ENCODE peak calls at places on chromosomes 4 and X, in seven cellular contexts. One of them, this sample, is unnamed.

GRCh38 chrX:42803320-42803719 is 25.4 kb upstream of the PPP1R2C start:
- DNase-seq in pancreas: no peak
- DNase-seq in fibroblast of mammary gland: peak; percentile 47
- DNase-seq in progenitor cell of endocrine pancreas: no peak
- DNase-seq in SJSA1: no peak
- DNase-seq in right lobe of liver: no peak
- DNase-seq in KG1: no peak
- DNase-seq in this sample: no peak

GRCh38 chr4:66489783-66490452 is 819.6 kb upstream of the EPHA5 start:
- DNase-seq in pancreas: no peak
- DNase-seq in fibroblast of mammary gland: peak; percentile 7
- DNase-seq in progenitor cell of endocrine pancreas: no peak
- DNase-seq in SJSA1: peak; percentile 69
- DNase-seq in right lobe of liver: no peak
- DNase-seq in KG1: no peak
- DNase-seq in this sample: peak; percentile 44

GRCh38 chr4:82371398-82371972 is 2.3 kb downstream of the HNRNPD start:
- DNase-seq in pancreas: no peak
- DNase-seq in fibroblast of mammary gland: no peak
- DNase-seq in progenitor cell of endocrine pancreas: no peak
- DNase-seq in SJSA1: peak; percentile 13
- DNase-seq in right lobe of liver: no peak
- DNase-seq in KG1: no peak
- DNase-seq in this sample: no peak

GRCh38 chr4:114087596-114088230 is 108.3 kb upstream of the ARSJ start:
- DNase-seq in pancreas: no peak
- DNase-seq in fibroblast of mammary gland: peak; percentile 76
- DNase-seq in progenitor cell of endocrine pancreas: no peak
- DNase-seq in SJSA1: peak; percentile 62
- DNase-seq in right lobe of liver: no peak
- DNase-seq in KG1: no peak
- DNase-seq in this sample: peak; percentile 67

GRCh38 chr4:123643691-123644090 is 247.1 kb downstream of the SPRY1 start:
- DNase-seq in pancreas: no peak
- DNase-seq in fibroblast of mammary gland: no peak
- DNase-seq in progenitor cell of endocrine pancreas: no peak
- DNase-seq in SJSA1: no peak
- DNase-seq in right lobe of liver: no peak
- DNase-seq in KG1: no peak
- DNase-seq in this sample: no peak

GRCh38 chrX:129825746-129826505 is 17.8 kb downstream of the ZDHHC9 start:
- DNase-seq in pancreas: no peak
- DNase-seq in fibroblast of mammary gland: no peak
- DNase-seq in progenitor cell of endocrine pancreas: no peak
- DNase-seq in SJSA1: no peak
- DNase-seq in right lobe of liver: peak; percentile 60
- DNase-seq in KG1: no peak
- DNase-seq in this sample: no peak

GRCh38 chrX:18624599-18624998 is 47.3 kb downstream of the RS1 start:
- DNase-seq in pancreas: no peak
- DNase-seq in fibroblast of mammary gland: no peak
- DNase-seq in progenitor cell of endocrine pancreas: no peak
- DNase-seq in SJSA1: no peak
- DNase-seq in right lobe of liver: no peak
- DNase-seq in KG1: no peak
- DNase-seq in this sample: no peak

GRCh38 chr4:85149656-85150055 is 183.2 kb upstream of the WDFY3 start:
- DNase-seq in pancreas: no peak
- DNase-seq in fibroblast of mammary gland: peak; percentile 88
- DNase-seq in progenitor cell of endocrine pancreas: no peak
- DNase-seq in SJSA1: no peak
- DNase-seq in right lobe of liver: no peak
- DNase-seq in KG1: no peak
- DNase-seq in this sample: peak; percentile 67

GRCh38 chr4:55819634-55820033 is at the start of gene EXOC1L:
- DNase-seq in pancreas: no peak
- DNase-seq in fibroblast of mammary gland: peak; percentile 10
- DNase-seq in progenitor cell of endocrine pancreas: peak; percentile 17
- DNase-seq in SJSA1: peak; percentile 7
- DNase-seq in right lobe of liver: no peak
- DNase-seq in KG1: no peak
- DNase-seq in this sample: no peak

GRCh38 chr4:78960926-78961325 is 21.7 kb upstream of the PAQR3 start:
- DNase-seq in pancreas: no peak
- DNase-seq in fibroblast of mammary gland: no peak
- DNase-seq in progenitor cell of endocrine pancreas: no peak
- DNase-seq in SJSA1: peak; percentile 58
- DNase-seq in right lobe of liver: no peak
- DNase-seq in KG1: no peak
- DNase-seq in this sample: no peak

GRCh38 chr4:22129454-22130075 is 181.0 kb upstream of the KCNIP4 start:
- DNase-seq in pancreas: no peak
- DNase-seq in fibroblast of mammary gland: peak; percentile 65
- DNase-seq in progenitor cell of endocrine pancreas: no peak
- DNase-seq in SJSA1: peak; percentile 0
- DNase-seq in right lobe of liver: no peak
- DNase-seq in KG1: no peak
- DNase-seq in this sample: peak; percentile 31

GRCh38 chrX:431492-432132 is 44.9 kb upstream of the PPP2R3B start:
- DNase-seq in pancreas: no peak
- DNase-seq in fibroblast of mammary gland: no peak
- DNase-seq in progenitor cell of endocrine pancreas: no peak
- DNase-seq in SJSA1: no peak
- DNase-seq in right lobe of liver: no peak
- DNase-seq in KG1: no peak
- DNase-seq in this sample: no peak

GRCh38 chrX:153642313-153642654 is 4.7 kb upstream of the DUSP9 start:
- DNase-seq in pancreas: peak; percentile 7
- DNase-seq in fibroblast of mammary gland: no peak
- DNase-seq in progenitor cell of endocrine pancreas: no peak
- DNase-seq in SJSA1: no peak
- DNase-seq in right lobe of liver: no peak
- DNase-seq in KG1: no peak
- DNase-seq in this sample: no peak

GRCh38 chr4:8296491-8296890 is 26.9 kb downstream of the HTRA3 start:
- DNase-seq in pancreas: no peak
- DNase-seq in fibroblast of mammary gland: no peak
- DNase-seq in progenitor cell of endocrine pancreas: no peak
- DNase-seq in SJSA1: no peak
- DNase-seq in right lobe of liver: peak; percentile 29
- DNase-seq in KG1: no peak
- DNase-seq in this sample: no peak

GRCh38 chrX:153416781-153417180 is 5.5 kb downstream of the ZFP92 start:
- DNase-seq in pancreas: no peak
- DNase-seq in fibroblast of mammary gland: peak; percentile 9
- DNase-seq in progenitor cell of endocrine pancreas: no peak
- DNase-seq in SJSA1: no peak
- DNase-seq in right lobe of liver: no peak
- DNase-seq in KG1: no peak
- DNase-seq in this sample: no peak

GRCh38 chr4:4408576-4409335 is 21.9 kb downstream of the NSG1 start:
- DNase-seq in pancreas: no peak
- DNase-seq in fibroblast of mammary gland: no peak
- DNase-seq in progenitor cell of endocrine pancreas: no peak
- DNase-seq in SJSA1: no peak
- DNase-seq in right lobe of liver: no peak
- DNase-seq in KG1: no peak
- DNase-seq in this sample: no peak

GRCh38 chrX:267771-268261 is 13.4 kb upstream of the PLCXD1 start:
- DNase-seq in pancreas: peak; percentile 8
- DNase-seq in fibroblast of mammary gland: no peak
- DNase-seq in progenitor cell of endocrine pancreas: no peak
- DNase-seq in SJSA1: no peak
- DNase-seq in right lobe of liver: peak; percentile 48
- DNase-seq in KG1: no peak
- DNase-seq in this sample: no peak

GRCh38 chr4:110900206-110900769 is 277.4 kb upstream of the PITX2 start:
- DNase-seq in pancreas: no peak
- DNase-seq in fibroblast of mammary gland: no peak
- DNase-seq in progenitor cell of endocrine pancreas: no peak
- DNase-seq in SJSA1: peak; percentile 28
- DNase-seq in right lobe of liver: no peak
- DNase-seq in KG1: no peak
- DNase-seq in this sample: no peak

GRCh38 chr4:3399277-3400194 is 42.2 kb upstream of the HGFAC start:
- DNase-seq in pancreas: no peak
- DNase-seq in fibroblast of mammary gland: peak; percentile 45
- DNase-seq in progenitor cell of endocrine pancreas: no peak
- DNase-seq in SJSA1: peak; percentile 67
- DNase-seq in right lobe of liver: peak; percentile 72
- DNase-seq in KG1: no peak
- DNase-seq in this sample: no peak

GRCh38 chr4:1012031-1012739 is 759 bp downstream of the FGFRL1 start:
- DNase-seq in pancreas: peak; percentile 67
- DNase-seq in fibroblast of mammary gland: no peak
- DNase-seq in progenitor cell of endocrine pancreas: no peak
- DNase-seq in SJSA1: no peak
- DNase-seq in right lobe of liver: peak; percentile 83
- DNase-seq in KG1: no peak
- DNase-seq in this sample: no peak

GRCh38 chr4:2898001-2898400 is 54.4 kb downstream of the ADD1 start:
- DNase-seq in pancreas: no peak
- DNase-seq in fibroblast of mammary gland: no peak
- DNase-seq in progenitor cell of endocrine pancreas: no peak
- DNase-seq in SJSA1: no peak
- DNase-seq in right lobe of liver: no peak
- DNase-seq in KG1: no peak
- DNase-seq in this sample: no peak

GRCh38 chr4:159210975-159211374 is 108.1 kb downstream of the RAPGEF2 start:
- DNase-seq in pancreas: no peak
- DNase-seq in fibroblast of mammary gland: no peak
- DNase-seq in progenitor cell of endocrine pancreas: no peak
- DNase-seq in SJSA1: no peak
- DNase-seq in right lobe of liver: no peak
- DNase-seq in KG1: no peak
- DNase-seq in this sample: no peak

This sample was measured in HCEC 1CT.